ENCODE peak calls at places on chromosome 9, in five cellular contexts. One of them, this sample, is unnamed.

GRCh38 chr9:94554439-94555331 is at the start of gene PCAT7:
- DNase-seq in WERI-Rb-1: peak; percentile 85
- DNase-seq in mammary epithelial cell: no peak
- DNase-seq in Karpas-422: peak; percentile 86
- DNase-seq in cardiac muscle cell: peak; percentile 43
- DNase-seq in this sample: peak; percentile 8

GRCh38 chr9:98538626-98539031 is 170.1 kb downstream of the GABBR2 start:
- DNase-seq in Karpas-422: no peak
- DNase-seq in cardiac muscle cell: peak; percentile 5
- DNase-seq in WERI-Rb-1: no peak
- DNase-seq in mammary epithelial cell: no peak
- DNase-seq in this sample: no peak

GRCh38 chr9:104503963-104504362 is at the start of gene OR13F1:
- DNase-seq in Karpas-422: no peak
- DNase-seq in cardiac muscle cell: no peak
- DNase-seq in mammary epithelial cell: no peak
- DNase-seq in WERI-Rb-1: no peak
- DNase-seq in this sample: no peak

GRCh38 chr9:16825364-16825763 is 45.1 kb downstream of the BNC2 start:
- DNase-seq in cardiac muscle cell: peak; percentile 54
- DNase-seq in WERI-Rb-1: no peak
- DNase-seq in Karpas-422: no peak
- DNase-seq in mammary epithelial cell: no peak
- DNase-seq in this sample: no peak

GRCh38 chr9:20557890-20558608 is 64.2 kb downstream of the MLLT3 start:
- DNase-seq in WERI-Rb-1: no peak
- DNase-seq in Karpas-422: no peak
- DNase-seq in mammary epithelial cell: no peak
- DNase-seq in cardiac muscle cell: no peak
- DNase-seq in this sample: no peak

GRCh38 chr9:137984520-137985257 is 107.1 kb downstream of the CACNA1B start:
- DNase-seq in mammary epithelial cell: no peak
- DNase-seq in WERI-Rb-1: no peak
- DNase-seq in cardiac muscle cell: no peak
- DNase-seq in Karpas-422: no peak
- DNase-seq in this sample: no peak

GRCh38 chr9:36762958-36763357 is 190.3 kb downstream of the MELK start:
- DNase-seq in mammary epithelial cell: no peak
- DNase-seq in WERI-Rb-1: no peak
- DNase-seq in Karpas-422: no peak
- DNase-seq in cardiac muscle cell: no peak
- DNase-seq in this sample: no peak

GRCh38 chr9:65426231-65426630 is 141.2 kb upstream of the FOXD4L5 start:
- DNase-seq in Karpas-422: no peak
- DNase-seq in WERI-Rb-1: no peak
- DNase-seq in cardiac muscle cell: no peak
- DNase-seq in mammary epithelial cell: no peak
- DNase-seq in this sample: no peak

GRCh38 chr9:135034106-135034505 is 53.4 kb upstream of the OLFM1 start:
- DNase-seq in mammary epithelial cell: no peak
- DNase-seq in cardiac muscle cell: no peak
- DNase-seq in Karpas-422: no peak
- DNase-seq in WERI-Rb-1: no peak
- DNase-seq in this sample: no peak

GRCh38 chr9:463455-464125 is 248.9 kb downstream of the DOCK8 start:
- DNase-seq in Karpas-422: no peak
- DNase-seq in mammary epithelial cell: no peak
- DNase-seq in WERI-Rb-1: no peak
- DNase-seq in cardiac muscle cell: no peak
- DNase-seq in this sample: no peak

GRCh38 chr9:16654727-16655126 is 215.7 kb downstream of the BNC2 start:
- DNase-seq in cardiac muscle cell: no peak
- DNase-seq in WERI-Rb-1: no peak
- DNase-seq in Karpas-422: no peak
- DNase-seq in mammary epithelial cell: no peak
- DNase-seq in this sample: no peak

GRCh38 chr9:105541838-105542237 is 16.1 kb upstream of the FKTN start:
- DNase-seq in cardiac muscle cell: no peak
- DNase-seq in WERI-Rb-1: no peak
- DNase-seq in mammary epithelial cell: peak; percentile 1
- DNase-seq in Karpas-422: no peak
- DNase-seq in this sample: no peak

GRCh38 chr9:110835859-110836271 is 167.3 kb downstream of the MUSK start:
- DNase-seq in cardiac muscle cell: no peak
- DNase-seq in mammary epithelial cell: no peak
- DNase-seq in Karpas-422: no peak
- DNase-seq in WERI-Rb-1: no peak
- DNase-seq in this sample: no peak

GRCh38 chr9:28839778-28840430 is 1266.6 kb upstream of the C9orf72 start:
- DNase-seq in WERI-Rb-1: no peak
- DNase-seq in mammary epithelial cell: no peak
- DNase-seq in cardiac muscle cell: no peak
- DNase-seq in Karpas-422: no peak
- DNase-seq in this sample: no peak

GRCh38 chr9:18447131-18447530 is 26.8 kb upstream of the ADAMTSL1 start:
- DNase-seq in WERI-Rb-1: no peak
- DNase-seq in cardiac muscle cell: no peak
- DNase-seq in mammary epithelial cell: no peak
- DNase-seq in Karpas-422: no peak
- DNase-seq in this sample: no peak

GRCh38 chr9:101738566-101739183 is at the start of gene GRIN3A:
- DNase-seq in cardiac muscle cell: no peak
- DNase-seq in Karpas-422: no peak
- DNase-seq in mammary epithelial cell: no peak
- DNase-seq in WERI-Rb-1: peak; percentile 84
- DNase-seq in this sample: no peak

GRCh38 chr9:133730994-133731715 is 7.0 kb downstream of the SARDH start:
- DNase-seq in mammary epithelial cell: no peak
- DNase-seq in WERI-Rb-1: no peak
- DNase-seq in cardiac muscle cell: no peak
- DNase-seq in Karpas-422: no peak
- DNase-seq in this sample: no peak

GRCh38 chr9:72467766-72468738 is 53.4 kb upstream of the TMC1 start:
- DNase-seq in cardiac muscle cell: peak; percentile 63
- DNase-seq in Karpas-422: no peak
- DNase-seq in mammary epithelial cell: no peak
- DNase-seq in WERI-Rb-1: no peak
- DNase-seq in this sample: no peak

GRCh38 chr9:79686381-79687130 is 114.8 kb downstream of the TLE4 start:
- DNase-seq in mammary epithelial cell: peak; percentile 88
- DNase-seq in Karpas-422: no peak
- DNase-seq in cardiac muscle cell: peak; percentile 83
- DNase-seq in WERI-Rb-1: no peak
- DNase-seq in this sample: no peak

GRCh38 chr9:123216387-123216786 is 52.0 kb downstream of the STRBP start:
- DNase-seq in WERI-Rb-1: no peak
- DNase-seq in mammary epithelial cell: no peak
- DNase-seq in Karpas-422: peak; percentile 59
- DNase-seq in cardiac muscle cell: no peak
- DNase-seq in this sample: no peak

GRCh38 chr9:2018764-2019548 is 3.8 kb downstream of the SMARCA2 start:
- DNase-seq in cardiac muscle cell: no peak
- DNase-seq in mammary epithelial cell: peak; percentile 3
- DNase-seq in WERI-Rb-1: no peak
- DNase-seq in Karpas-422: peak; percentile 47
- DNase-seq in this sample: peak; percentile 65

GRCh38 chr9:97559111-97559514 is 57.6 kb downstream of the TMOD1 start:
- DNase-seq in Karpas-422: no peak
- DNase-seq in mammary epithelial cell: peak; percentile 19
- DNase-seq in cardiac muscle cell: no peak
- DNase-seq in WERI-Rb-1: no peak
- DNase-seq in this sample: no peak

DNA sequence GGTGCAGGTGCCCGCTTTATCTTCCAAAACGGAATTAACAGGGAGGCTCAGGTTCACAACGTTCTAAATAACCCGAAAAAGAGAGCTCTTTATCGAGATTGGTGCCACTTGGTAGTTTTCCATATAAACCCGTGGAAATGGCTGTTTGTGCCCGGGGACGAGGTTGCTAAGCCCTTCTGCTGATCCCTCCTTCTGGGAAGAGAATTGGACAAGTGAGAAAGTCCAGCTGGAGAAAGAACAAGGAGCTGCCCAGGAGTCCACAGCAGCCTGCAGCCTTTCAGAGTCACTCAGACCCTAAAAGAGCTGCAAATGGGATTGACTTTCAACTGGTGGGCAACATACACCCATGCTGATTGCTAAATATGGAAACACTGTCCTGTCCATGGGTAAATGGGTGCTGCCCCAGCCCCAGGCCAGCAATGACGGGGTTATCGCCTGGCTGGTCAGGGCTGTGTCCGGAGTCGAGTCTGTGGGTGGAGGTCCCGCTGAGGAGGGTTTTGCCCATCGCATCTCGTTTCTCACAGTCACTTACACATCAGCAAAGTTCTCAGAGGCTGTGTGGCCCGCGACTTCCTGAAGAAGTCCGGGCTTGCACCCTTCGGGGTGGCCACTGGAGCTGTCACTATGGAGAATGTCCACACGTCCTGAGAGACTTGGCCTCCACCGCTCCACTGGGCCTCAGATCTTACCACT is 40.7 kb upstream of the HSD17B3 start:
- DNase-seq in mammary epithelial cell: no peak
- DNase-seq in cardiac muscle cell: peak; percentile 50
- DNase-seq in Karpas-422: no peak
- DNase-seq in WERI-Rb-1: no peak
- DNase-seq in this sample: no peak
- H3K27ac ChIP-seq in mammary epithelial cell: no peak overlapping the region
- H3K27ac ChIP-seq in cardiac muscle cell: no peak overlapping the region
- H3K27ac ChIP-seq in Karpas-422: no peak overlapping the region
- H3K27ac ChIP-seq in WERI-Rb-1: no peak overlapping the region
- H3K27ac ChIP-seq in this sample: no peak overlapping the region

GRCh38 chr9:81607593-81608288 is 81.6 kb downstream of the TLE1 start:
- DNase-seq in mammary epithelial cell: no peak
- DNase-seq in cardiac muscle cell: peak; percentile 30
- DNase-seq in WERI-Rb-1: no peak
- DNase-seq in Karpas-422: no peak
- DNase-seq in this sample: no peak
- H3K27ac ChIP-seq in mammary epithelial cell: no peak overlapping the region
- H3K27ac ChIP-seq in cardiac muscle cell: no peak overlapping the region
- H3K27ac ChIP-seq in WERI-Rb-1: no peak overlapping the region
- H3K27ac ChIP-seq in Karpas-422: no peak overlapping the region
- H3K27ac ChIP-seq in this sample: no peak overlapping the region

DNA sequence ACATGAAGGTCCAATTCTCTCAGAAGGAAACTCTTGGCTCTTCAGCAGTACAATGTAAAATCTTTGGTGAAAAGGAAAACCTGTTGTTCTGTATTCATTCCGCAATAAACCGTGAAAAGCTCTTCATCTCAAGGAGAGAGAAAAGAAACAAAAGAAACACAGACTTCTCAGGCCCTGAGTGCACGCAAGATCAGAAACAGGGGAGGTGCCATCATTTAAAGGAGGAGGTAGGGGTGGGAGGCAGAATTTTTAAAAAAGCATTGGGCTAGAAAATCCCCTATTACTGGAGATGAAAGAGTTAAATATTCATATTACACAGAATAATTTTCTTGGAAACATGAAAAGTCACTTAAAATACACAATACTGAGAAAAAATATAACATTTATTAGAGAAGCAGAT is 56.3 kb downstream of the USP20 start:
- DNase-seq in WERI-Rb-1: no peak
- DNase-seq in cardiac muscle cell: no peak
- DNase-seq in mammary epithelial cell: no peak
- DNase-seq in Karpas-422: no peak
- DNase-seq in this sample: no peak
- H3K27ac ChIP-seq in WERI-Rb-1: no peak overlapping the region
- H3K27ac ChIP-seq in cardiac muscle cell: no peak overlapping the region
- H3K27ac ChIP-seq in mammary epithelial cell: no peak overlapping the region
- H3K27ac ChIP-seq in Karpas-422: peak overlapping the region; percentile 80
- H3K27ac ChIP-seq in this sample: peak overlapping the region; percentile 98

DNA sequence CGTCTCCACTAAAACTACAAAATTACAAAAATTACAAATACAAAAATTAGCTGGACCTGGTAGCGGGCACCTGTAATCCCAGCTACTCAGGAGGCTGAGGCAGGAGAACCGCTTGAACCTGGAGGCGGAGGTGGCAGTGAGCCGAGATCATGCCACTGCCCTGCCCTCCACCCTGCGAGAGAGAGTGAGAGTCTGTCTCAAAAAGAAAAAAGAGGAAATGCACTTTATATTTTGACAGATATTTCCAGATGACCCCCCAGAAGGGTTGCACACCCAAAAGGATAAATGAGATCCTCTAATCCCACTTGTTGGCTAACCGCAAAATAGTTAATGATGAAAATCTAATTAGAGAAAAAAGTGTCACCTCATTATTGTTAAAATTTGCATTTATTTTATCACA is 2.2 kb downstream of the HSDL2 start:
- DNase-seq in Karpas-422: no peak
- DNase-seq in WERI-Rb-1: no peak
- DNase-seq in cardiac muscle cell: no peak
- DNase-seq in mammary epithelial cell: no peak
- DNase-seq in this sample: no peak
- H3K27ac ChIP-seq in Karpas-422: peak overlapping the region; percentile 3
- H3K27ac ChIP-seq in WERI-Rb-1: no peak overlapping the region
- H3K27ac ChIP-seq in cardiac muscle cell: peak overlapping the region; percentile 98
- H3K27ac ChIP-seq in mammary epithelial cell: no peak overlapping the region
- H3K27ac ChIP-seq in this sample: no peak overlapping the region

GRCh38 chr9:114373960-114374730 is 13.6 kb downstream of the AKNA start:
- DNase-seq in WERI-Rb-1: no peak
- DNase-seq in Karpas-422: no peak
- DNase-seq in mammary epithelial cell: no peak
- DNase-seq in cardiac muscle cell: no peak
- DNase-seq in this sample: no peak
- H3K27ac ChIP-seq in WERI-Rb-1: no peak overlapping the region
- H3K27ac ChIP-seq in Karpas-422: peak overlapping the region; percentile 97
- H3K27ac ChIP-seq in mammary epithelial cell: no peak overlapping the region
- H3K27ac ChIP-seq in cardiac muscle cell: no peak overlapping the region
- H3K27ac ChIP-seq in this sample: peak overlapping the region; percentile 79

This sample was measured in CD4-positive, alpha-beta memory T cell.